ENCODE peak calls at places on chromosomes 5 and 9, in five cellular contexts. J is IMR-90, F is left lung, Z is foreskin fibroblast, T is GM06990. W is an unnamed sample.

GRCh38 chr5:128774605-128775004 is 190.7 kb upstream of the SLC27A6 start:
- DNase-seq in J (peak), F (no peak), Z (no peak), T (no peak), W (peak)

GRCh38 chr9:87964826-87965225 is 9.5 kb downstream of the CDK20 start:
- DNase-seq in J (no peak), F (no peak), Z (no peak), T (no peak), W (no peak)

GRCh38 chr5:35202319-35203111 is 27.8 kb downstream of the PRLR start:
- DNase-seq in J (peak), F (no peak), Z (peak), T (no peak), W (peak)

GRCh38 chr9:119283118-119283794 is 86.0 kb downstream of the BRINP1 start:
- DNase-seq in J (no peak), F (no peak), Z (no peak), T (no peak), W (no peak)

GRCh38 chr5:120449501-120449900 is 14.6 kb upstream of the PRR16 start:
- DNase-seq in J (peak), F (no peak), Z (peak), T (no peak), W (peak)

GRCh38 chr5:43396762-43397304 is 15.4 kb downstream of the CCL28 start:
- DNase-seq in J (no peak), F (peak), Z (peak), T (peak), W (peak)

GRCh38 chr9:114433720-114434255 is 46.0 kb upstream of the AKNA start:
- DNase-seq in J (no peak), F (no peak), Z (no peak), T (no peak), W (no peak)

GRCh38 chr5:169788168-169788567 is 151.1 kb downstream of the DOCK2 start:
- DNase-seq in J (peak), F (no peak), Z (peak), T (no peak), W (peak)

GRCh38 chr9:85508616-85509015 is 233.1 kb downstream of the AGTPBP1 start:
- DNase-seq in J (no peak), F (no peak), Z (no peak), T (no peak), W (no peak)

GRCh38 chr5:90169078-90169477 is 240.5 kb downstream of the CETN3 start:
- DNase-seq in J (no peak), F (no peak), Z (no peak), T (no peak), W (no peak)

GRCh38 chr9:126439402-126439765 is 112.8 kb downstream of the MVB12B start:
- DNase-seq in J (peak), F (no peak), Z (peak), T (no peak), W (peak)

GRCh38 chr9:715743-716400 is 125.6 kb upstream of the DMRT1 start:
- DNase-seq in J (peak), F (no peak), Z (peak), T (no peak), W (no peak)

GRCh38 chr5:168903082-168903481 is 323.9 kb upstream of the PANK3 start:
- DNase-seq in J (no peak), F (no peak), Z (no peak), T (no peak), W (no peak)

GRCh38 chr5:181189962-181190710 is 14.9 kb downstream of the TRIM7 start:
- DNase-seq in J (no peak), F (peak), Z (peak), T (peak), W (no peak)

GRCh38 chr5:80967500-80968181 is 7.5 kb downstream of the RASGRF2 start:
- DNase-seq in J (peak), F (no peak), Z (peak), T (no peak), W (peak)

GRCh38 chr9:21579209-21579608 is 97.1 kb upstream of the IFNE start:
- DNase-seq in J (peak), F (no peak), Z (peak), T (no peak), W (no peak)

GRCh38 chr5:113231653-113232000 is 203.2 kb downstream of the TSSK1B start:
- DNase-seq in J (no peak), F (no peak), Z (no peak), T (no peak), W (no peak)

GRCh38 chr5:103621548-103621930 is 59.0 kb upstream of the NUDT12 start:
- DNase-seq in J (no peak), F (no peak), Z (no peak), T (no peak), W (no peak)

GRCh38 chr5:177362871-177363507 is 5.3 kb downstream of the RGS14 start:
- DNase-seq in J (no peak), F (peak), Z (peak), T (peak), W (peak)

GRCh38 chr5:11222169-11222568 is 461.1 kb upstream of the DAP start:
- DNase-seq in J (no peak), F (no peak), Z (no peak), T (no peak), W (no peak)

GRCh38 chr9:136403538-136403914 is 3.6 kb upstream of the SNAPC4 start:
- DNase-seq in J (no peak), F (no peak), Z (no peak), T (peak), W (no peak)

GRCh38 chr9:18673179-18673578 is 199.2 kb downstream of the ADAMTSL1 start:
- DNase-seq in J (no peak), F (no peak), Z (no peak), T (no peak), W (no peak)

GRCh38 chr5:177369050-177369912 is 11.6 kb downstream of the RGS14 start:
- DNase-seq in J (no peak), F (peak), Z (peak), T (no peak), W (peak)

GRCh38 chr9:112571624-112572341 is 85.2 kb downstream of the KIAA1958 start:
- DNase-seq in J (no peak), F (no peak), Z (no peak), T (no peak), W (no peak)

GRCh38 chr5:97162045-97162444 is 19.6 kb upstream of the LIX1 start:
- DNase-seq in J (peak), F (no peak), Z (peak), T (no peak), W (peak)

GRCh38 chr5:117803533-117803932 is 1184.8 kb downstream of the DTWD2 start:
- DNase-seq in J (peak), F (no peak), Z (peak), T (no peak), W (peak)

GRCh38 chr5:167900521-167900920 is 390.9 kb upstream of the WWC1 start:
- DNase-seq in J (no peak), F (no peak), Z (no peak), T (no peak), W (no peak)

GRCh38 chr5:37662789-37663475 is 176.9 kb downstream of the GDNF start:
- DNase-seq in J (no peak), F (no peak), Z (peak), T (no peak), W (no peak)

GRCh38 chr5:82784521-82784920 is 292.7 kb downstream of the TMEM167A start:
- DNase-seq in J (no peak), F (no peak), Z (no peak), T (no peak), W (peak)

GRCh38 chr5:142655339-142656267 is 30.3 kb downstream of the FGF1 start:
- DNase-seq in J (peak), F (peak), Z (peak), T (peak), W (peak)

GRCh38 chr5:61228691-61229280 is 66.5 kb upstream of the SMIM15 start:
- DNase-seq in J (peak), F (no peak), Z (peak), T (peak), W (peak)

GRCh38 chr5:55140908-55141665 is 18.9 kb upstream of the GPX8 start:
- DNase-seq in J (no peak), F (no peak), Z (no peak), T (no peak), W (no peak)

GRCh38 chr5:178551059-178551458 is 39.1 kb downstream of the COL23A1 start:
- DNase-seq in J (peak), F (no peak), Z (peak), T (no peak), W (peak)

GRCh38 chr9:130665431-130666392 is 1.3 kb downstream of the PRDM12 start:
- DNase-seq in J (no peak), F (peak), Z (peak), T (no peak), W (no peak)

GRCh38 chr5:73318308-73318719 is 130.3 kb downstream of the FOXD1 start:
- DNase-seq in J (peak), F (no peak), Z (no peak), T (no peak), W (no peak)

GRCh38 chr9:129069128-129069824 is 11.6 kb upstream of the DOLPP1 start:
- DNase-seq in J (no peak), F (peak), Z (no peak), T (peak), W (no peak)
- H3K4me3 ChIP-seq in J (no peak), F (no peak), Z (no peak), T (no peak), W (no peak)

DNA sequence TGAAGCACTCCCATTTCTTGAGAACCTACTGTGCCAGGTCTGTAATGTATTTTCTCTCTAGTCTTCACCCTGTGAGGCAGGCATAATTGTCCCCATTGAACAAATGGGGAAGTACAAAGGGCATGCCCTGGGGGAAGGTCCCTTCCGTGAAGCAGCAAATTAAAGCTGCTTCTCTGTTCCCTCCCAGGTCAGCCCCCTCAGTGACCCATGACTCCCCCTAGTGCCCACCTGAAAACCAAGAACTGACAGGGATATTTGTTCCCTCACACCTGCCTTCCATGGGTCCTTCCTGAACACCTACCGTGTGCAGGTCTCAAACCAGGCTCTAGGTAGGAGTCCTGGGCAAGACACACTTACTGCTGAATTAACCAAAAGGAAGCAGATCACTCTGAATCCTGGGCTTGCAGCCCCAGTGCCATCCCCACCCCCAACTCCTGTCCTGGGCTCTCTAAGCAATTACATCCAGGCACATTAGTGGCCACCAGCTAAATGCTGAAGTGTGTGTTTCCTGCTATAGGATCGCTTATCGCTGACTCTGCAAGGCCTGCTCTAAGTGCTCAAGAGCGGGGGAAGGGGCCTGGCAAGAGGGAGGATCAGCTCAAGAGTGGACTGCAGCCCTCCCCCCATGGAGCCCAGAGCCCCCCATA is 254.8 kb downstream of the CDK5RAP2 start:
- DNase-seq in J (no peak), F (no peak), Z (no peak), T (no peak), W (no peak)
- TF ChIP-seq CTCF in J (no peak), F (no peak), Z (no peak), T (no peak), W (no peak)

DNA sequence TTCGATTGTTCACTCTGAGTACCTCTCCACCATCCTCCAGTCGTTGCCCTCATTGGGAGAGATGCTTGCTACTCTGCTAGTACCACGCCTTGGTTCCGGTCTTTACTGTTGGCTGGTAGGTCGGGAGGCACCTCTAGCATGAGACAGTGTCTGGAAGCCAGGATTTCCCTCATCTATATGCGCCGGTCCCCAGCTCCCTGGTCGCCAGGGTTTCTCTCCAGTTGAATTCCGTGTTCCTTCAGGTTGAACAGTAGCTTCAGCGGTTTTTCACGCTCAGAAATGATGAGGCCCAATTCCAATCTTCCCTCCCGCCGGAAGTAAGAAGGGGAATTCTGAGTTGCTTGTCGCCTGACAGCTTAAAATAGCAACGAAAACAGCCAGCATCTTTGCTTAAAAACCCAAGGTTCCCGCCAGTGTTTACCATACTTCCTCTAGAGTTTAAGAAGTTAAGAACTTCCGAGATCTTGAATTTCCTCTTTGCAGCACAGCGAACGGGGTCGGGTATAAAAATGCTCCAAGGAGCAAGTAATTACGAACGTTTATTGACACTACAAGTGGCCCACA is 1.3 kb upstream of the ST8SIA4 start:
- DNase-seq in J (no peak), F (no peak), Z (peak), T (peak), W (no peak)
- H3K4me3 ChIP-seq in J (no peak), F (peak), Z (no peak), T (peak), W (no peak)

GRCh38 chr5:69167488-69167845 is 517 bp downstream of the CCNB1 start:
- DNase-seq in J (no peak), F (no peak), Z (peak), T (no peak), W (peak)

GRCh38 chr5:69170969-69171368 is 4.0 kb downstream of the CCNB1 start:
- DNase-seq in J (no peak), F (no peak), Z (no peak), T (no peak), W (no peak)

GRCh38 chr5:69166686-69167487 is at the start of gene CCNB1:
- DNase-seq in J (peak), F (peak), Z (peak), T (peak), W (peak)
- TF ChIP-seq CTCF in J (no peak), F (no peak), Z (no peak), T (peak), W (peak)

DNA sequence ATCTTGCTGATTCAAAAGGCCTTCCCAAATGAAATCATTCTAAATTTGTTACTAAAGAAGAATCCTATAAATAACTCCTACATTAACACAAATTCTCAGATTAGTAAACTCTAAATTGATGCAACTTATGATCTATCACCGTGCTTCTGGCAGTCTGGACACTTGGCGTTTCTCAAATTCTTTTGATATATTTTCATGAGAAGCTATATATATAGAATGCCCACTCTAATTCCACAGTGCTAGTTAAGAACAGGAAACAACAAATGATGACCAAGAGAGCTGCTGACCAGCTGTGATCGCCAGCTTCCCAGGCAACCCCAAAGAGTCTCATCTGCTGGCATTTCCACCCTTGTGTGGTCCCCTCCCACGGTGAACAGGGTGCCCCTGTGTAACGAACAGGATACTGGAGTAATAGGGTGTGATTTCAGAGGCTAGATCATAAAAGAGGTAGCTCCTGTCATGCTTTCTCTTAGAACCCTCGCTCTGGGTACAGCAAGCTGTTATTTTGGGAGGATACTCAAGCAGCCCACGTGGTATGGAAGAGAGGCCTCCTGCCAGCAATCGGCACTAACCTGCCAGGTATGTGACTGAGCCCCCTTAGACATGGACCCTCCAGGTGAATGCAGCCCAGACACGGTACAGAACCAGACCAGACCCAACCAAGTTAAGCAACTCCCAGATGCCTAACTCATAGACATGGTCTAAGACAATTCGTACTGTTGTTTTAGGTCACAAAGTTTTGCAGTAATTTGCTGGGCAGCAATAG is 64.7 kb downstream of the CDC14B start:
- DNase-seq in J (peak), F (no peak), Z (peak), T (no peak), W (peak)
- H3K4me3 ChIP-seq in J (no peak), F (no peak), Z (no peak), T (no peak), W (no peak)